ENCODE peak calls at places on chromosomes 6 and 20, in nine cellular contexts. I is RWPE1; M is mammary epithelial cell; C is fibroblast of villous mesenchyme; N is omental fat pad; V is tibial artery; A is astrocyte of the spinal cord; Z is CD8-positive, alpha-beta T cell; H is dorsolateral prefrontal cortex. R is an unnamed sample.

GRCh38 chr6:137013738-137014602 is 30.8 kb downstream of the IL20RA start:
- DNase-seq in A (peak), V (no peak), M (peak), H (no peak), Z (no peak), I (peak), N (no peak), C (peak), R (no peak)

GRCh38 chr6:85347787-85348186 is 102.1 kb upstream of the NT5E start:
- DNase-seq in M (no peak), H (no peak), V (no peak), Z (no peak), I (no peak), N (no peak), A (no peak), C (no peak), R (no peak)

GRCh38 chr20:43662943-43663655 is 3.8 kb upstream of the MYBL2 start:
- DNase-seq in Z (no peak), C (no peak), M (peak), A (no peak), H (no peak), V (no peak), I (peak), N (no peak), R (no peak)

GRCh38 chr6:137550527-137550926 is 56.3 kb upstream of the OLIG3 start:
- DNase-seq in N (no peak), V (no peak), H (no peak), I (no peak), M (no peak), Z (no peak), C (no peak), A (no peak), R (no peak)

GRCh38 chr20:46034039-46034438 is 5.0 kb downstream of the SLC12A5 start:
- DNase-seq in V (no peak), C (no peak), M (no peak), Z (no peak), I (no peak), H (no peak), A (no peak), N (no peak), R (no peak)

GRCh38 chr6:25193865-25194679 is 85.1 kb upstream of the CARMIL1 start:
- DNase-seq in N (no peak), I (peak), H (no peak), A (no peak), C (peak), M (no peak), V (peak), Z (no peak), R (no peak)

GRCh38 chr20:38001173-38001875 is 31.9 kb downstream of the TTI1 start:
- DNase-seq in H (no peak), I (peak), Z (no peak), V (no peak), C (peak), A (peak), M (peak), N (no peak), R (no peak)

GRCh38 chr6:118495639-118496296 is 52.3 kb upstream of the PLN start:
- DNase-seq in A (peak), H (no peak), C (peak), V (no peak), N (no peak), I (peak), Z (no peak), M (peak), R (no peak)

GRCh38 chr6:26223677-26224546 is 136.7 kb downstream of the HFE start:
- DNase-seq in H (no peak), Z (peak), A (peak), N (no peak), C (peak), V (no peak), I (peak), M (peak), R (no peak)

GRCh38 chr6:151616600-151616999 is 122.8 kb downstream of the CCDC170 start:
- DNase-seq in A (no peak), I (no peak), M (no peak), Z (no peak), V (no peak), H (no peak), N (no peak), C (no peak), R (no peak)

GRCh38 chr6:143804835-143805239 is 38.3 kb upstream of the LTV1 start:
- DNase-seq in I (no peak), V (no peak), H (no peak), N (no peak), Z (no peak), A (no peak), C (peak), M (no peak), R (no peak)

GRCh38 chr6:161434331-161434730 is 160.5 kb upstream of the AGPAT4 start:
- DNase-seq in M (peak), N (no peak), A (no peak), I (no peak), V (no peak), H (no peak), C (no peak), Z (no peak), R (no peak)

GRCh38 chr20:25294459-25295385 is 46.8 kb downstream of the PYGB start:
- DNase-seq in A (peak), Z (peak), H (peak), N (no peak), M (no peak), V (peak), I (peak), C (peak), R (peak)

GRCh38 chr6:75202676-75203131 is 3.1 kb downstream of the COL12A1 start:
- DNase-seq in A (peak), M (peak), I (no peak), V (no peak), Z (no peak), C (no peak), N (no peak), H (no peak), R (no peak)

GRCh38 chr6:75201076-75201475 is 4.8 kb downstream of the COL12A1 start:
- DNase-seq in A (no peak), N (no peak), H (no peak), M (no peak), I (no peak), C (no peak), Z (no peak), V (no peak), R (no peak)

GRCh38 chr6:75199856-75200255 is 6.0 kb downstream of the COL12A1 start:
- DNase-seq in H (no peak), C (no peak), N (no peak), A (peak), V (no peak), M (no peak), I (no peak), Z (no peak), R (no peak)

GRCh38 chr6:75203721-75204120 is 2.1 kb downstream of the COL12A1 start:
- DNase-seq in Z (no peak), I (no peak), H (no peak), M (no peak), A (no peak), V (no peak), C (peak), N (no peak), R (no peak)

DNA sequence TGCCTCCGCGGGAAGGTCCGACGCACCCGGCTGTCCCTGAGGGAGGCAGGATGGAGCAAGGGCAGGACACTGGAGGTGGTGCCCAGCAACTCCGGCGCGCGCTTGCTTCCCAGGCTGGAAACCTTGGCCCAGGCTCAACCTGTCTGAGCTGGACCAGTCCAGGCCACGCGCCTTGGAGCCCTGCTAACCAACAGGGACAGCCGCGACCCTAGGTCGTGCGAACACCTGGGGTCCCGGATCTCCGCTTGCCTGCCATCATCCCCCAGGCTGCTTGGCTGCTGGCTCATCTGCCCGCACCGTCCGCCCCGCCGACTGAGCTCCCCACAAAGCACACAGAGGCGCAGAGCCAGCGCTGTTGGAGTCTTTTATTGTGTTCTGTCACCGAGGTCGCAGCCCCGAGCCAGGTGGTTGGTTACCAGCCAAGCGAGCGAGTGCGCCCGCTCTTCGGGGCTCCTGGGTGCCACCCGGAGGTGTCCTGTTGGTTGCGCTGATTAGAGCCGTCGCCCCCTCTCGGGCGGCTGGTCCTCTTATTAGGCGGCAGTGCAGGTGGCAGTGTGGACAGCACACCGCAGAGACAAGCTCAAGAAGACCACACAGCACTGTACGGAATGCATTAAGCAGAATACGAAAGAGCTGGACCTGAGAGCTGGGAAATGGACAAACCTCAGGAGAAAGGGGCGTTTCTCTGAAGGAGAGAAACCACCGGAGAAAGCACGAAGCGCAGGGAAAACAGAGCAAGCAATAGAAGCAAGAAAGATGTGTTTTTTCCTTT is 3.8 kb downstream of the COL12A1 start:
- DNase-seq in N (no peak), I (no peak), C (peak), V (peak), A (peak), M (peak), Z (no peak), H (no peak), R (peak)
- TF ChIP-seq CTCF in N (no peak), I (no peak), C (peak), V (no peak), A (no peak), M (peak), Z (no peak), H (no peak), R (no peak)

GRCh38 chr6:35258858-35259193 is 709 bp upstream of the ZNF76 start:
- DNase-seq in H (no peak), I (peak), C (peak), N (no peak), A (peak), M (no peak), Z (no peak), V (peak), R (no peak)
- TF ChIP-seq CTCF in H (no peak), I (no peak), C (peak), N (no peak), A (peak), M (no peak), Z (no peak), V (no peak), R (no peak)

DNA sequence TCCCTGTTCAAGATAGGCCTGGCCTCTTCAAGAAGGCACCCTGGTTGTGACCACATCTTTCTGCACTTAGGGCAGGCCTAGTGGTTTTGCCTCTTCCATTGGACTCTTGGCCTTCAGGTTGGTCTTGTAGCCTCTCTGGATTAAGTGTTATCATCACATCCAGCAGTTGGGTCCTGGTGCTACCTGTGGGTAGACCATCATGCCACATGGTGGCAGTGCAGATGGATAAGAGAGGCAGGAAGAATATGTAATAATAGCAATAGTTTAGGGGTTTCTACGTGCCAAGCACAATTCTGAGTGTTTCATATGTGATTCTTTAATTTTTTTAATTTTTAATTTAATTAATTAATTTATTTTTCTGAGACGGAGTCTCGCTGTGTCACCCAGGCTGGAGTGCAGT is 28.5 kb upstream of the SNRPB2 start:
- DNase-seq in H (no peak), I (no peak), C (no peak), Z (peak), A (no peak), V (no peak), M (peak), N (no peak), R (no peak)
- TF ChIP-seq CTCF in H (no peak), I (no peak), C (peak), Z (peak), A (peak), V (no peak), M (peak), N (no peak), R (peak)

DNA sequence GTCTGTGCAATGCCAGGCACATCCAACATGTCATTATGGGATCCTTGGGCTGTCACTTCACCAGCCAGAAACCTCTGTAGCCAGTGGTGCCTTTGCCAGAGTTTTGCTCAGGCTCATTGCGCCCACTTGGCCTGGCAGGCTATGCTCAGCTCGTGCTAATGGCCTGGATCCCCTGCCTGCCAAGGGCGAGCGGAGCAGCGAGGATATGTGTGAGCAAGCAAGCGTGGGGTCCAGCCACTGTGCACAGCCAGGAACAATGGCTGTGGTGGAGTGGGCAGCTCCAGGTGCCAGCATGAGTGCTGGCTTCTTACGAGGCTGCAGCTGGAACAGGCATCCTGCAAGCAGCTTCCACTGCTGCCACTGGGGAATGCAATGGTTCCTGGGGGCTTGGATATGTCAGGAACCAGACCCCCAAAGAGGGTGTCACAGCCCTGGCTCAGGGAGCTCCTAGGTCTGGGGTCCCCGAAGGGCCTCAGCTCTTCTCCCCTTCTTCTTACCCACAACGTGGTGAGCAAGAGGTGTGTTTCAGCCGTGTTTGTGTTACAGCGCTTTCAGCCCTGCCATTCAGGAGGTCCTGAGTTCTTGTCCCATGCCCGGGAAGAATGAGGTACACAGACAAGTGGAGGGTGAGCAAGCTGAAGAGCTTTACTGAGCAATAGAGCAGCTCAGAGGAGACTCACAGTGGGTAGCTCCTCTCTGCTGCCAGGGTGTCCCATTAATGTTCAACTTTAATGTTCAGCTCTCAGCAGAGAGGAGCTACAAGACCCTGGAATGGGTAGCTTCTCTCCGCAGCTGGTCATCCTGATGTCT is 22.3 kb upstream of the TOP1 start:
- DNase-seq in M (no peak), Z (no peak), N (no peak), H (no peak), C (no peak), I (no peak), V (no peak), A (no peak), R (no peak)
- TF ChIP-seq CTCF in M (no peak), Z (no peak), N (no peak), H (no peak), C (no peak), I (no peak), V (no peak), A (no peak), R (no peak)

GRCh38 chr6:164086326-164086887 is 671.9 kb downstream of the QKI start:
- DNase-seq in I (no peak), V (no peak), A (no peak), C (no peak), Z (no peak), H (no peak), M (no peak), N (no peak), R (no peak)
- TF ChIP-seq CTCF in I (no peak), V (no peak), A (no peak), C (no peak), Z (no peak), H (no peak), M (no peak), N (no peak), R (no peak)

GRCh38 chr6:11700118-11700718 is 78.4 kb downstream of the ADTRP start:
- DNase-seq in I (peak), N (no peak), V (no peak), M (peak), A (peak), Z (no peak), H (no peak), C (peak), R (no peak)
- TF ChIP-seq CTCF in I (peak), N (no peak), V (peak), M (peak), A (peak), Z (peak), H (peak), C (peak), R (peak)

GRCh38 chr6:23006656-23007055 is 437.3 kb downstream of the HDGFL1 start:
- DNase-seq in A (no peak), Z (no peak), C (peak), H (no peak), N (no peak), M (no peak), V (no peak), I (no peak), R (no peak)

GRCh38 chr6:23002044-23002619 is 432.8 kb downstream of the HDGFL1 start:
- DNase-seq in C (no peak), I (no peak), N (no peak), V (no peak), A (no peak), H (no peak), M (no peak), Z (no peak), R (no peak)

GRCh38 chr6:23003671-23004598 is 434.6 kb downstream of the HDGFL1 start:
- DNase-seq in M (no peak), N (no peak), Z (no peak), A (peak), H (no peak), C (peak), I (no peak), V (peak), R (no peak)
- TF ChIP-seq CTCF in M (no peak), N (no peak), Z (no peak), A (no peak), H (no peak), C (peak), I (no peak), V (no peak), R (no peak)

GRCh38 chr6:32692019-32692418 is 25.6 kb upstream of the HLA-DQB1 start:
- DNase-seq in M (peak), A (no peak), H (no peak), Z (peak), V (peak), N (no peak), I (no peak), C (peak), R (peak)
- TF ChIP-seq CTCF in M (peak), A (no peak), H (no peak), Z (peak), V (peak), N (no peak), I (no peak), C (peak), R (peak)

R was measured in heart right ventricle.